ENCODE peak calls at places on chromosomes 6 and 20, in eight cellular contexts. O is activated CD8-positive, alpha-beta memory T cell treated with anti-CD3 and anti-CD28 coated beads, Interleukin-2, amount 50 U/mL, for 48 hours; V is effector memory CD8-positive, alpha-beta T cell; Z is cardiac fibroblast; G is fibroblast of the conjunctiva; P is RPMI7951; A is kidney tubule cell; K is progenitor cell of endocrine pancreas. I is an unnamed sample.

GRCh38 chr6:41036188-41036587 is 2.8 kb downstream of the UNC5CL start:
- DNase-seq in K (no peak), O (no peak), V (no peak), G (no peak), A (peak), P (no peak), Z (no peak), I (no peak)

GRCh38 chr6:157761331-157761921 is 61.6 kb upstream of the SNX9 start:
- DNase-seq in O (no peak), A (peak), G (peak), K (no peak), P (peak), V (peak), Z (peak), I (no peak)

GRCh38 chr6:153090241-153090930 is 40.7 kb downstream of the RGS17 start:
- DNase-seq in V (no peak), Z (peak), G (peak), O (no peak), K (no peak), A (peak), P (peak), I (no peak)

GRCh38 chr6:21861942-21862341 is 268.4 kb downstream of the SOX4 start:
- DNase-seq in O (no peak), K (no peak), Z (no peak), A (no peak), V (no peak), G (no peak), P (no peak), I (no peak)

GRCh38 chr20:3595541-3595940 is 67.7 kb downstream of the GFRA4 start:
- DNase-seq in P (no peak), V (no peak), O (no peak), K (no peak), Z (no peak), G (no peak), A (no peak), I (no peak)

GRCh38 chr20:45934046-45934586 is 367 bp upstream of the PCIF1 start:
- DNase-seq in P (peak), K (no peak), Z (peak), G (no peak), O (no peak), V (no peak), A (peak), I (no peak)

GRCh38 chr20:5513975-5514516 is 197.3 kb upstream of the PROKR2 start:
- DNase-seq in Z (peak), G (no peak), P (peak), V (no peak), K (no peak), A (peak), O (no peak), I (no peak)

GRCh38 chr6:4613795-4614194 is 162.4 kb upstream of the CDYL start:
- DNase-seq in G (no peak), K (no peak), Z (no peak), A (no peak), P (no peak), V (no peak), O (no peak), I (no peak)

GRCh38 chr6:151690303-151690702 is 117.2 kb upstream of the ESR1 start:
- DNase-seq in Z (peak), O (no peak), P (peak), A (no peak), G (no peak), V (no peak), K (no peak), I (no peak)

GRCh38 chr20:19427480-19427879 is 215.0 kb downstream of the SLC24A3 start:
- DNase-seq in K (no peak), P (peak), A (no peak), G (no peak), V (no peak), O (no peak), Z (no peak), I (no peak)

I was measured in NCI-H2081 treated with DMSO at 0.1 percent for 48 hours.